ENCODE peak calls at places on chromosomes 11 and 22, in five cellular contexts. D is H9, B is GM23248, R is fibroblast of lung, V is astrocyte. Z is an unnamed sample. For H4K20me1 and H3K79me2, the result is how much of the 10 kb centered on the place peaks cover.

GRCh38 chr11:47514825-47515647 is 37.9 kb downstream of the CELF1 start:
- DNase-seq in D (peak), B (peak), R (peak), V (peak), Z (peak)

GRCh38 chr11:121412000-121412587 is 40.0 kb upstream of the SORL1 start:
- DNase-seq in D (no peak), B (no peak), R (peak), V (no peak), Z (no peak)

GRCh38 chr11:46447544-46447943 is 56.0 kb upstream of the CHRM4 start:
- DNase-seq in D (no peak), B (no peak), R (no peak), V (no peak), Z (no peak)

GRCh38 chr11:87322570-87322969 is 284.8 kb downstream of the TMEM135 start:
- DNase-seq in D (no peak), B (no peak), R (no peak), V (no peak), Z (no peak)

GRCh38 chr11:80167766-80168165 is 726.9 kb upstream of the TENM4 start:
- DNase-seq in D (no peak), B (peak), R (peak), V (peak), Z (no peak)

GRCh38 chr11:104584823-104585222 is 313.4 kb downstream of the CASP12 start:
- DNase-seq in D (no peak), B (no peak), R (no peak), V (no peak), Z (no peak)

GRCh38 chr11:103529217-103529684 is 420.0 kb downstream of the DYNC2H1 start:
- DNase-seq in D (no peak), B (peak), R (peak), V (peak), Z (no peak)

GRCh38 chr11:5929984-5930383 is 12.1 kb upstream of the OR56A3 start:
- DNase-seq in D (no peak), B (no peak), R (no peak), V (no peak), Z (no peak)

GRCh38 chr22:28800308-28801041 is at the start of gene XBP1:
- DNase-seq in D (peak), B (peak), R (peak), V (peak), Z (peak)

GRCh38 chr11:12290477-12290922 is 86.9 kb upstream of the PARVA start:
- DNase-seq in D (no peak), B (no peak), R (peak), V (peak), Z (no peak)

GRCh38 chr11:124612045-124612444 is 817 bp downstream of the PANX3 start:
- DNase-seq in D (no peak), B (no peak), R (no peak), V (no peak), Z (no peak)

GRCh38 chr11:116240661-116241060 is 532.1 kb downstream of the BUD13 start:
- DNase-seq in D (no peak), B (peak), R (no peak), V (no peak), Z (no peak)

GRCh38 chr11:3139086-3139440 is 26.0 kb downstream of the OSBPL5 start:
- DNase-seq in D (no peak), B (no peak), R (no peak), V (no peak), Z (no peak)

GRCh38 chr11:30197869-30198268 is 32.9 kb upstream of the FSHB start:
- DNase-seq in D (no peak), B (no peak), R (no peak), V (no peak), Z (no peak)

GRCh38 chr11:83990160-83990733 is 704.1 kb upstream of the CCDC90B start:
- DNase-seq in D (no peak), B (peak), R (no peak), V (no peak), Z (no peak)

GRCh38 chr11:43579171-43579918 is 101.2 kb upstream of the HSD17B12 start:
- DNase-seq in D (peak), B (peak), R (peak), V (peak), Z (peak)

GRCh38 chr22:42978453-42979103 is 36.4 kb downstream of the PACSIN2 start:
- DNase-seq in D (no peak), B (peak), R (peak), V (peak), Z (no peak)

GRCh38 chr11:44927174-44927661 is 23.5 kb downstream of the TP53I11 start:
- DNase-seq in D (peak), B (peak), R (peak), V (peak), Z (peak)

GRCh38 chr22:27877501-27877900 is 41.6 kb downstream of the PITPNB start:
- DNase-seq in D (no peak), B (no peak), R (peak), V (no peak), Z (no peak)

GRCh38 chr11:75858042-75858441 is 43.0 kb downstream of the UVRAG start:
- DNase-seq in D (no peak), B (peak), R (no peak), V (no peak), Z (no peak)

DNA sequence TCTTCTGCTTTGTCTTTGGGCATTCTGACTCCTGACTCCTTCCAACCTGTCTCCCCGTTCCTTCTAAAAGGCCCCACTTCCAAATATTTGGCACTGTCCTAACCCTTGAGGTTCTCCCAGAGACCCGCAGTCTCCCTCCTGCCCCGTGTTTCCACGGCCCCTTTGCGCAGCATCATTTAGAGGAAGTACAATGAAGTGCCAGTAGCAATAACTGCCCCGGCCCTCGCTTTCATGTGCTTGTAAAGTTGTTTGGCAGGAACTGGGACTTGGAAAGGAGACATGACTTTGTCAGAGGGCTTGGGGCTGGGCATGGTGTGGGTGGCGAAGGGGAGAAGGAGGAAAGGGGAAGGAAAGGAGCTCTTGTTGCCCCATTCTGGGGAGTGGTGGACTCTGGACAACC is 2.6 kb downstream of the CD44 start:
- DNase-seq in D (no peak), B (peak), R (no peak), V (no peak), Z (no peak)
- H3K9ac ChIP-seq in D (no peak), B (peak), R (peak), V (peak), Z (no peak)

GRCh38 chr22:19419086-19419463 is 12.5 kb downstream of the HIRA start:
- DNase-seq in D (no peak), B (no peak), R (no peak), V (no peak), Z (peak)

GRCh38 chr22:19423906-19424500 is 7.5 kb downstream of the HIRA start:
- DNase-seq in D (no peak), B (no peak), R (no peak), V (no peak), Z (no peak)

GRCh38 chr22:19420321-19420720 is 11.2 kb downstream of the HIRA start:
- DNase-seq in D (no peak), B (no peak), R (no peak), V (no peak), Z (no peak)

GRCh38 chr22:19419464-19420178 is 11.9 kb downstream of the HIRA start:
- DNase-seq in D (no peak), B (no peak), R (no peak), V (no peak), Z (no peak)

GRCh38 chr22:19422440-19423301 is 8.9 kb downstream of the HIRA start:
- DNase-seq in D (no peak), B (no peak), R (no peak), V (no peak), Z (no peak)
- H4K20me1 ChIP-seq in D (under half), B (under half), R (under half), V (half or more), Z (under half)

GRCh38 chr22:38935616-38936015 is 21.8 kb upstream of the APOBEC3A start:
- DNase-seq in D (no peak), B (no peak), R (no peak), V (no peak), Z (no peak)

GRCh38 chr22:38935023-38935422 is 22.4 kb upstream of the APOBEC3A start:
- DNase-seq in D (no peak), B (no peak), R (no peak), V (no peak), Z (no peak)

GRCh38 chr22:38925571-38926041 is 31.8 kb upstream of the APOBEC3A start:
- DNase-seq in D (no peak), B (peak), R (peak), V (peak), Z (no peak)

GRCh38 chr22:38927033-38927789 is 30.2 kb upstream of the APOBEC3A start:
- DNase-seq in D (peak), B (peak), R (peak), V (peak), Z (peak)

GRCh38 chr22:38930512-38930911 is 26.9 kb upstream of the APOBEC3A start:
- DNase-seq in D (no peak), B (no peak), R (no peak), V (no peak), Z (no peak)
- H3K79me2 ChIP-seq in D (under half), B (under half), R (under half), V (under half), Z (under half)

DNA sequence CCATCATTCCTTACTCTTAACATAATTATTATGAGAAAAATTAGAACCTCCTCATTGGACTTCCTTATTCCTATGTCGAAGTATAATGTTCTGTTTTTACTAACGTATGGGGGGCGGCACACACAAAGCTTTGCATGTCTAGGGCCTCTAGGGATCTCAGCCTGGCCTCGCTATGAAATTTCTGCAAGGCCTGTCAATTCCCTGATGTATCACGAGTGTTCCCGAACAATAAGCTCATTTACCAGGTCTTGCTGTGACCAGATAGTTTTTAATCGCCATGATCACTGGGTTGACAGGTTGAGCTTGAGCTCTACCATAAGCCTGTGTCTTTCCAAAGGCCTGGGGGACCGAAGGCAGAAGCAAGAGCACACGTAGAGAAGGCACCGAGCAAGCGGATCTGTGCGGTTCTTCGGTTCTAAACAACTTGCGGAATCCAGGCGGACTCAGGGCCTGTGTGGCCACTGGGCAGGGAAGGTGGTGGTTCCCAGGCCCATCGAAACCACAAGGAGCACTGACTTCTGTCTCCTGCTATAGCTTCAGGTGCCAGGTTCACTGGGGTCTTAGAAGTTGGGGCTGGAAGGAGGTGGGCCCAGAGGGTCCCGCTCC is 10.4 kb upstream of the FXYD2 start:
- DNase-seq in D (no peak), B (no peak), R (no peak), V (no peak), Z (peak)
- H3K9ac ChIP-seq in D (no peak), B (no peak), R (no peak), V (no peak), Z (no peak)

GRCh38 chr11:33674035-33674814 is 26.4 kb downstream of the C11orf91 start:
- DNase-seq in D (no peak), B (peak), R (peak), V (peak), Z (no peak)
- H4K20me1 ChIP-seq in D (under half), B (under half), R (under half), V (under half), Z (under half)

GRCh38 chr11:131918663-131919062 is 548.2 kb downstream of the NTM start:
- DNase-seq in D (no peak), B (no peak), R (no peak), V (no peak), Z (no peak)
- H3K79me2 ChIP-seq in D (under half), B (half or more), R (under half), V (half or more), Z (under half)

DNA sequence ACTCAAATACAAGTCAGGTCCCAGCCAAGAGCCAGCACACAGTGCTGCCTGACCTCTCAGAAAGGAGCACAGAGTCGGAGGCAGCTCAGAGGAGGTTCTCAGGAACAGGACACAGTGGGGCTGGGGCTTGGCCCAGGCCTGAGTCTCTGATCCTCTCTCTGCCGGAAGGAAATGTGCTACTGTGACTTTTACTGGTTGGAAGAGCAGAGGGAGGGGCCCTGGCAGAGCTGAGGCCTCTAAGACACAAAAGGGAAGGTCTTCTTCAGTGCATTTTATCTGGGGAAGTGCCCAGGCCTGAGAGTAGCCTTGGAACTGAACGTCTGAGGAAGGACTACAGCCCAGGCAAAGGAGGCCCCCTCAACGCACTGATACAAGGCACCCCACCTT is 16.2 kb upstream of the CASTOR1 start:
- DNase-seq in D (no peak), B (peak), R (no peak), V (no peak), Z (no peak)
- H3K9ac ChIP-seq in D (no peak), B (no peak), R (no peak), V (no peak), Z (no peak)